ENCODE peak calls at places on chromosomes 12 and 14, in nine cellular contexts. N is A172; W is activated T-cell treated with anti-CD3 and anti-CD28 coated beads for 1 hour; U is NCI-H748 treated with DMSO at 0.1 percent for 48 hours; E is omental fat pad; K is EL; G is CD8-positive, alpha-beta memory T cell; D is GM10248; F is HCT116. B is an unnamed sample.

GRCh38 chr14:62002636-62003035 is 240.4 kb downstream of the SNAPC1 start:
- DNase-seq in N (peak; percentile 24), D (no peak), K (peak; percentile 32), U (no peak), E (no peak), G (no peak), F (no peak), W (no peak), B (no peak)

GRCh38 chr14:99231850-99232401 is 40.1 kb downstream of the BCL11B start:
- DNase-seq in D (no peak), N (no peak), E (no peak), F (peak; percentile 15), G (peak; percentile 53), U (no peak), W (no peak), K (no peak), B (peak; percentile 48)

GRCh38 chr14:95488376-95489162 is 27.9 kb downstream of the SYNE3 start:
- DNase-seq in G (no peak), W (no peak), N (no peak), E (no peak), D (no peak), K (no peak), F (no peak), U (no peak), B (no peak)

GRCh38 chr12:113837059-113837458 is 129.1 kb downstream of the RBM19 start:
- DNase-seq in K (no peak), E (no peak), G (no peak), U (no peak), F (no peak), N (no peak), W (no peak), D (no peak), B (no peak)

GRCh38 chr12:53944209-53944608 is 5.6 kb downstream of the HOXC13 start:
- DNase-seq in F (no peak), G (no peak), W (no peak), U (no peak), E (no peak), K (no peak), D (no peak), N (no peak), B (no peak)

GRCh38 chr12:25840678-25841077 is 117.8 kb upstream of the RASSF8 start:
- DNase-seq in U (no peak), W (no peak), N (no peak), E (no peak), K (peak; percentile 18), D (no peak), F (no peak), G (no peak), B (no peak)

GRCh38 chr14:77909911-77910310 is 110.0 kb downstream of the ADCK1 start:
- DNase-seq in K (no peak), F (no peak), D (no peak), N (no peak), W (no peak), G (no peak), E (no peak), U (no peak), B (no peak)

GRCh38 chr12:122799635-122800243 is 25.4 kb downstream of the CCDC62 start:
- DNase-seq in G (no peak), D (no peak), W (no peak), N (no peak), U (no peak), F (no peak), E (no peak), K (no peak), B (no peak)

GRCh38 chr12:109739747-109740693 is 26.4 kb downstream of the FAM222A start:
- DNase-seq in K (peak; percentile 16), D (no peak), E (no peak), U (no peak), F (no peak), W (no peak), G (no peak), N (no peak), B (no peak)

GRCh38 chr12:2498961-2499500 is 295.7 kb upstream of the FKBP4 start:
- DNase-seq in U (no peak), E (no peak), F (no peak), G (no peak), K (no peak), W (no peak), N (no peak), D (no peak), B (no peak)

GRCh38 chr14:21014761-21015190 is 10.1 kb downstream of the NDRG2 start:
- DNase-seq in W (peak; percentile 81), K (peak; percentile 81), F (peak; percentile 80), G (peak; percentile 75), E (peak; percentile 90), D (peak; percentile 69), U (peak; percentile 70), N (peak; percentile 65), B (peak; percentile 81)

GRCh38 chr14:49971156-49972141 is 78.6 kb downstream of the ARF6 start:
- DNase-seq in W (peak; percentile 39), F (no peak), U (no peak), K (no peak), N (no peak), G (no peak), D (peak; percentile 70), E (no peak), B (no peak)

GRCh38 chr12:93145086-93145485 is 216.0 kb upstream of the EEA1 start:
- DNase-seq in D (no peak), K (no peak), F (no peak), E (no peak), G (no peak), W (no peak), N (no peak), U (no peak), B (no peak)

GRCh38 chr14:99397698-99398097 is 83.0 kb downstream of the SETD3 start:
- DNase-seq in E (no peak), F (no peak), W (no peak), G (no peak), N (no peak), D (no peak), U (no peak), K (no peak), B (no peak)

GRCh38 chr14:104202259-104203070 is 64.1 kb downstream of the KIF26A start:
- DNase-seq in W (no peak), N (no peak), U (peak; percentile 39), E (no peak), F (no peak), G (no peak), D (no peak), K (no peak), B (no peak)

GRCh38 chr12:117854339-117855012 is 114.3 kb downstream of the KSR2 start:
- DNase-seq in F (no peak), E (no peak), W (no peak), U (peak; percentile 45), D (peak; percentile 55), G (no peak), N (peak; percentile 62), K (peak; percentile 54), B (peak; percentile 58)

GRCh38 chr14:36295642-36296627 is 24.5 kb downstream of the MBIP start:
- DNase-seq in N (no peak), G (no peak), U (no peak), W (no peak), F (no peak), D (no peak), K (no peak), E (no peak), B (no peak)

GRCh38 chr14:103607039-103607668 is 21.9 kb upstream of the KLC1 start:
- DNase-seq in F (no peak), W (peak; percentile 27), G (peak; percentile 43), U (peak; percentile 81), D (peak; percentile 64), E (no peak), K (peak; percentile 91), N (peak; percentile 81), B (no peak)

GRCh38 chr14:99755068-99755405 is 38.2 kb upstream of the EML1 start:
- DNase-seq in F (no peak), E (no peak), D (no peak), U (no peak), W (no peak), N (no peak), K (no peak), G (no peak), B (no peak)

GRCh38 chr14:64364907-64365306 is 23.2 kb upstream of the MTHFD1 start:
- DNase-seq in K (peak; percentile 50), G (no peak), W (no peak), E (no peak), N (peak; percentile 40), F (no peak), U (no peak), D (no peak), B (no peak)

GRCh38 chr14:76920572-76921175 is 94.5 kb downstream of the LRRC74A start:
- DNase-seq in G (no peak), D (no peak), N (no peak), F (no peak), K (no peak), E (no peak), W (no peak), U (peak; percentile 64), B (no peak)

GRCh38 chr12:25272937-25273526 is 22.3 kb upstream of the KRAS start:
- DNase-seq in U (no peak), K (peak; percentile 18), G (no peak), F (no peak), W (no peak), N (no peak), D (no peak), E (no peak), B (no peak)

GRCh38 chr12:2194571-2194970 is 141.8 kb downstream of the CACNA1C start:
- DNase-seq in U (no peak), G (no peak), N (no peak), D (no peak), K (no peak), E (no peak), F (no peak), W (no peak), B (no peak)

GRCh38 chr12:132622437-132623071 is 4.0 kb downstream of the P2RX2 start:
- DNase-seq in K (peak; percentile 81), D (no peak), F (no peak), N (peak; percentile 67), U (no peak), W (no peak), G (no peak), E (peak; percentile 34), B (no peak)

GRCh38 chr14:87869619-87870583 is 123.1 kb downstream of the GALC start:
- DNase-seq in E (no peak), K (peak; percentile 74), U (no peak), F (no peak), W (no peak), G (no peak), D (peak; percentile 8), N (peak; percentile 73), B (no peak)

B was measured in progenitor cell of endocrine pancreas.